ENCODE peak calls at places on chromosomes 2 and 18, in ten cellular contexts. One of them, this sample, is unnamed.

GRCh38 chr2:158060160-158060861 is 41.4 kb upstream of the UPP2 start:
- DNase-seq in GM23338: no peak
- DNase-seq in upper lobe of right lung: no peak
- DNase-seq in ascending aorta: no peak
- DNase-seq in psoas muscle: no peak
- DNase-seq in stomach: no peak
- DNase-seq in AG04449: no peak
- DNase-seq in cardiac muscle cell: no peak
- DNase-seq in pancreas: no peak
- DNase-seq in osteoblast: no peak
- DNase-seq in this sample: no peak

GRCh38 chr2:122028371-122029102 is 273.1 kb downstream of the TSN start:
- DNase-seq in GM23338: no peak
- DNase-seq in upper lobe of right lung: no peak
- DNase-seq in ascending aorta: no peak
- DNase-seq in psoas muscle: no peak
- DNase-seq in stomach: no peak
- DNase-seq in AG04449: peak
- DNase-seq in cardiac muscle cell: no peak
- DNase-seq in pancreas: no peak
- DNase-seq in osteoblast: peak
- DNase-seq in this sample: peak

GRCh38 chr2:207135340-207135739 is 30.4 kb downstream of the KLF7 start:
- DNase-seq in GM23338: no peak
- DNase-seq in upper lobe of right lung: no peak
- DNase-seq in ascending aorta: no peak
- DNase-seq in psoas muscle: no peak
- DNase-seq in stomach: no peak
- DNase-seq in AG04449: no peak
- DNase-seq in cardiac muscle cell: no peak
- DNase-seq in pancreas: no peak
- DNase-seq in osteoblast: no peak
- DNase-seq in this sample: peak

GRCh38 chr2:138794734-138795133 is 14.5 kb upstream of the NXPH2 start:
- DNase-seq in GM23338: no peak
- DNase-seq in upper lobe of right lung: no peak
- DNase-seq in ascending aorta: no peak
- DNase-seq in psoas muscle: no peak
- DNase-seq in stomach: no peak
- DNase-seq in AG04449: no peak
- DNase-seq in cardiac muscle cell: no peak
- DNase-seq in pancreas: no peak
- DNase-seq in osteoblast: no peak
- DNase-seq in this sample: no peak

GRCh38 chr18:45249306-45249705 is 366.0 kb upstream of the SLC14A2 start:
- DNase-seq in GM23338: no peak
- DNase-seq in upper lobe of right lung: no peak
- DNase-seq in ascending aorta: no peak
- DNase-seq in psoas muscle: no peak
- DNase-seq in stomach: no peak
- DNase-seq in AG04449: no peak
- DNase-seq in cardiac muscle cell: no peak
- DNase-seq in pancreas: no peak
- DNase-seq in osteoblast: no peak
- DNase-seq in this sample: no peak

GRCh38 chr2:156423674-156424282 is 12.4 kb upstream of the GPD2 start:
- DNase-seq in GM23338: no peak
- DNase-seq in upper lobe of right lung: no peak
- DNase-seq in ascending aorta: no peak
- DNase-seq in psoas muscle: no peak
- DNase-seq in stomach: no peak
- DNase-seq in AG04449: no peak
- DNase-seq in cardiac muscle cell: no peak
- DNase-seq in pancreas: no peak
- DNase-seq in osteoblast: no peak
- DNase-seq in this sample: no peak

GRCh38 chr2:197174539-197175094 is 136.0 kb downstream of the ANKRD44 start:
- DNase-seq in GM23338: no peak
- DNase-seq in upper lobe of right lung: no peak
- DNase-seq in ascending aorta: no peak
- DNase-seq in psoas muscle: no peak
- DNase-seq in stomach: no peak
- DNase-seq in AG04449: no peak
- DNase-seq in cardiac muscle cell: no peak
- DNase-seq in pancreas: no peak
- DNase-seq in osteoblast: no peak
- DNase-seq in this sample: peak

GRCh38 chr2:47907097-47907781 is 941 bp upstream of the FBXO11 start:
- DNase-seq in GM23338: peak
- DNase-seq in upper lobe of right lung: no peak
- DNase-seq in ascending aorta: no peak
- DNase-seq in psoas muscle: no peak
- DNase-seq in stomach: peak
- DNase-seq in AG04449: no peak
- DNase-seq in cardiac muscle cell: peak
- DNase-seq in pancreas: no peak
- DNase-seq in osteoblast: no peak
- DNase-seq in this sample: no peak

GRCh38 chr2:105888625-105889024 is 143.9 kb downstream of the NCK2 start:
- DNase-seq in GM23338: peak
- DNase-seq in upper lobe of right lung: no peak
- DNase-seq in ascending aorta: no peak
- DNase-seq in psoas muscle: no peak
- DNase-seq in stomach: no peak
- DNase-seq in AG04449: no peak
- DNase-seq in cardiac muscle cell: no peak
- DNase-seq in pancreas: no peak
- DNase-seq in osteoblast: no peak
- DNase-seq in this sample: peak
- TF ChIP-seq CTCF in GM23338: peak
- TF ChIP-seq CTCF in upper lobe of right lung: peak
- TF ChIP-seq CTCF in ascending aorta: no peak
- TF ChIP-seq CTCF in psoas muscle: no peak
- TF ChIP-seq CTCF in stomach: no peak
- TF ChIP-seq CTCF in AG04449: no peak
- TF ChIP-seq CTCF in cardiac muscle cell: no peak
- TF ChIP-seq CTCF in pancreas: no peak
- TF ChIP-seq CTCF in osteoblast: no peak
- TF ChIP-seq CTCF in this sample: peak

GRCh38 chr2:172988728-172989127 is 86.9 kb upstream of the MAP3K20 start:
- DNase-seq in GM23338: no peak
- DNase-seq in upper lobe of right lung: no peak
- DNase-seq in ascending aorta: no peak
- DNase-seq in psoas muscle: no peak
- DNase-seq in stomach: no peak
- DNase-seq in AG04449: no peak
- DNase-seq in cardiac muscle cell: no peak
- DNase-seq in pancreas: no peak
- DNase-seq in osteoblast: no peak
- DNase-seq in this sample: no peak
- H3K4me3 ChIP-seq in GM23338: no peak
- H3K4me3 ChIP-seq in upper lobe of right lung: no peak
- H3K4me3 ChIP-seq in ascending aorta: no peak
- H3K4me3 ChIP-seq in psoas muscle: no peak
- H3K4me3 ChIP-seq in stomach: no peak
- H3K4me3 ChIP-seq in AG04449: no peak
- H3K4me3 ChIP-seq in cardiac muscle cell: no peak
- H3K4me3 ChIP-seq in pancreas: no peak
- H3K4me3 ChIP-seq in osteoblast: no peak
- H3K4me3 ChIP-seq in this sample: no peak

GRCh38 chr18:70464343-70465114 is 175.7 kb downstream of the SOCS6 start:
- DNase-seq in GM23338: peak
- DNase-seq in upper lobe of right lung: peak
- DNase-seq in ascending aorta: no peak
- DNase-seq in psoas muscle: peak
- DNase-seq in stomach: peak
- DNase-seq in AG04449: no peak
- DNase-seq in cardiac muscle cell: peak
- DNase-seq in pancreas: peak
- DNase-seq in osteoblast: peak
- DNase-seq in this sample: peak
- TF ChIP-seq CTCF in GM23338: peak
- TF ChIP-seq CTCF in upper lobe of right lung: peak
- TF ChIP-seq CTCF in ascending aorta: peak
- TF ChIP-seq CTCF in psoas muscle: peak
- TF ChIP-seq CTCF in stomach: no peak
- TF ChIP-seq CTCF in AG04449: peak
- TF ChIP-seq CTCF in cardiac muscle cell: peak
- TF ChIP-seq CTCF in pancreas: no peak
- TF ChIP-seq CTCF in osteoblast: peak
- TF ChIP-seq CTCF in this sample: peak

DNA sequence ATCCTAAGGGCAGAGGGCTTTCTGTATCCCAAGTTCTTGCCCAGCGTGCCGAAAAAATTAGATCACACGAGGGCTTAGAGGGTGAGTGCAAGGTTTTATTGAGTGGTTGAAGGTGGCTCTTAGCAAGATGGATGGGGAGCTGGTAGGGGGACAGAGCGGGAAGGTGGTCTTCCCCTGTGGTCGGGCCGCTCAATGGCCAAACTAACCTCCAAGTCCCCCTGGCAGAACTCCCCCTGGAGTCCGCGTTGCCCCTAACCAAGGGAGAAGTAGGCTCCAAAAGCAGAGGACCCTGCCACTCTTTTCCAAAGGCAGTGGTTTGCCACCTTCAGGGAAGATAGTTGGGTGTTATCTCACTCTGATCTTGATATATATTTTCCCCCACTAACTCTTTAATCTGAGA is 63.4 kb downstream of the LYPD1 start:
- DNase-seq in GM23338: no peak
- DNase-seq in upper lobe of right lung: no peak
- DNase-seq in ascending aorta: no peak
- DNase-seq in psoas muscle: no peak
- DNase-seq in stomach: no peak
- DNase-seq in AG04449: no peak
- DNase-seq in cardiac muscle cell: no peak
- DNase-seq in pancreas: no peak
- DNase-seq in osteoblast: no peak
- DNase-seq in this sample: no peak
- H3K4me3 ChIP-seq in GM23338: no peak
- H3K4me3 ChIP-seq in upper lobe of right lung: no peak
- H3K4me3 ChIP-seq in ascending aorta: no peak
- H3K4me3 ChIP-seq in psoas muscle: no peak
- H3K4me3 ChIP-seq in stomach: no peak
- H3K4me3 ChIP-seq in AG04449: no peak
- H3K4me3 ChIP-seq in cardiac muscle cell: no peak
- H3K4me3 ChIP-seq in pancreas: no peak
- H3K4me3 ChIP-seq in osteoblast: no peak
- H3K4me3 ChIP-seq in this sample: no peak

DNA sequence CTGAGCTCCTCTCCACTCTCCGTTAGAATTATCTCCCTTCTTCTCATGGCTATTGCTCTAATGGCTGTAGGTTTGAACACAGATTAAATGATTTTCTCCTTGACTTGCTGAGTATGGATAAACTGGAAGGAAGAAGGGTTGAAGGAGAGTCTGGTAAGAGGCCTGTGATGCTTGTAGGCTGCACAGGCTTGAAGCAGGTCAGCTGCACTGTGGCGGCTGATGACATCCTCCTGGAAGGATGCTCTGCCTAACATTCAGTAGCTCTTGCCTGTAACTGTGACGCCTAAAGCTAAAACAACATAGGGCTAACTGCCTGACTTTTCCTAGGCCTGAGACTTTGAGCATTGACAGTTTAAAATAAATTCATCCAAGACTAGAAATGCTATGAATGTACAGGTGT is 166.3 kb downstream of the MREG start:
- DNase-seq in GM23338: no peak
- DNase-seq in upper lobe of right lung: no peak
- DNase-seq in ascending aorta: no peak
- DNase-seq in psoas muscle: no peak
- DNase-seq in stomach: no peak
- DNase-seq in AG04449: no peak
- DNase-seq in cardiac muscle cell: no peak
- DNase-seq in pancreas: no peak
- DNase-seq in osteoblast: no peak
- DNase-seq in this sample: no peak
- TF ChIP-seq CTCF in GM23338: no peak
- TF ChIP-seq CTCF in upper lobe of right lung: no peak
- TF ChIP-seq CTCF in ascending aorta: no peak
- TF ChIP-seq CTCF in psoas muscle: no peak
- TF ChIP-seq CTCF in stomach: no peak
- TF ChIP-seq CTCF in AG04449: no peak
- TF ChIP-seq CTCF in cardiac muscle cell: no peak
- TF ChIP-seq CTCF in pancreas: no peak
- TF ChIP-seq CTCF in osteoblast: no peak
- TF ChIP-seq CTCF in this sample: no peak

GRCh38 chr2:239236043-239236807 is 164.6 kb downstream of the HDAC4 start:
- DNase-seq in GM23338: no peak
- DNase-seq in upper lobe of right lung: no peak
- DNase-seq in ascending aorta: no peak
- DNase-seq in psoas muscle: no peak
- DNase-seq in stomach: no peak
- DNase-seq in AG04449: no peak
- DNase-seq in cardiac muscle cell: no peak
- DNase-seq in pancreas: peak
- DNase-seq in osteoblast: no peak
- DNase-seq in this sample: no peak
- H3K4me3 ChIP-seq in GM23338: no peak
- H3K4me3 ChIP-seq in upper lobe of right lung: no peak
- H3K4me3 ChIP-seq in ascending aorta: no peak
- H3K4me3 ChIP-seq in psoas muscle: no peak
- H3K4me3 ChIP-seq in stomach: no peak
- H3K4me3 ChIP-seq in AG04449: no peak
- H3K4me3 ChIP-seq in cardiac muscle cell: no peak
- H3K4me3 ChIP-seq in pancreas: no peak
- H3K4me3 ChIP-seq in osteoblast: no peak
- H3K4me3 ChIP-seq in this sample: no peak

GRCh38 chr18:7548721-7549120 is 18.4 kb upstream of the PTPRM start:
- DNase-seq in GM23338: no peak
- DNase-seq in upper lobe of right lung: no peak
- DNase-seq in ascending aorta: no peak
- DNase-seq in psoas muscle: no peak
- DNase-seq in stomach: no peak
- DNase-seq in AG04449: no peak
- DNase-seq in cardiac muscle cell: no peak
- DNase-seq in pancreas: no peak
- DNase-seq in osteoblast: no peak
- DNase-seq in this sample: peak

GRCh38 chr18:7541835-7542234 is 25.3 kb upstream of the PTPRM start:
- DNase-seq in GM23338: no peak
- DNase-seq in upper lobe of right lung: no peak
- DNase-seq in ascending aorta: no peak
- DNase-seq in psoas muscle: no peak
- DNase-seq in stomach: no peak
- DNase-seq in AG04449: no peak
- DNase-seq in cardiac muscle cell: no peak
- DNase-seq in pancreas: no peak
- DNase-seq in osteoblast: no peak
- DNase-seq in this sample: no peak

GRCh38 chr18:7548226-7548625 is 18.9 kb upstream of the PTPRM start:
- DNase-seq in GM23338: no peak
- DNase-seq in upper lobe of right lung: no peak
- DNase-seq in ascending aorta: no peak
- DNase-seq in psoas muscle: no peak
- DNase-seq in stomach: no peak
- DNase-seq in AG04449: no peak
- DNase-seq in cardiac muscle cell: no peak
- DNase-seq in pancreas: no peak
- DNase-seq in osteoblast: no peak
- DNase-seq in this sample: no peak

DNA sequence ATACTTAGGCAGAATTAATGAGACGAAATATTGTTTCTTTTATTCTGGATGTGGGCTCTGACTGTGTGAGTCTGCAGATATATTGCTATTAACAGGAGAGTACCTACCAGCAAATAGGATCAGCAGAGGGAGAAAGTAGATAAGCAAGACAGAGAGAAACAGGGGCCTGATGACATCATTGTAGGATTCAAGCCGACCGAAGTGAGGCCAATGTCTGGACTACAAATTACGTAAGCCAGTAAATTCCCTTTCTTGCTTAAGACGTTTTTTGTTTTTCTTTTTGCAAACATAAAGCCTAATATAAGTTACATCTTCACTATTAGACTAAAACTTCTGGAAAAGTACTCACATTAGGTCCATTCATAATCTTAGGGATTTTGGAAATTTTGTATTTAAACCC is 21.4 kb upstream of the PTPRM start:
- DNase-seq in GM23338: no peak
- DNase-seq in upper lobe of right lung: no peak
- DNase-seq in ascending aorta: no peak
- DNase-seq in psoas muscle: no peak
- DNase-seq in stomach: no peak
- DNase-seq in AG04449: no peak
- DNase-seq in cardiac muscle cell: no peak
- DNase-seq in pancreas: no peak
- DNase-seq in osteoblast: no peak
- DNase-seq in this sample: peak
- TF ChIP-seq CTCF in GM23338: no peak
- TF ChIP-seq CTCF in upper lobe of right lung: no peak
- TF ChIP-seq CTCF in ascending aorta: no peak
- TF ChIP-seq CTCF in psoas muscle: no peak
- TF ChIP-seq CTCF in stomach: no peak
- TF ChIP-seq CTCF in AG04449: no peak
- TF ChIP-seq CTCF in cardiac muscle cell: no peak
- TF ChIP-seq CTCF in pancreas: no peak
- TF ChIP-seq CTCF in osteoblast: no peak
- TF ChIP-seq CTCF in this sample: no peak

This sample was measured in fibroblast of mammary gland.